ENCODE peak calls at places on chromosome 19, in five cellular contexts. U is tibial artery, L is A549, P is thoracic aorta, B is PC-9. A is an unnamed sample. For H3K4me1, the result is how much of the 10 kb centered on the place peaks cover.

GRCh38 chr19:33434886-33435705 is 61.6 kb downstream of the CEBPG start:
- DNase-seq in B (no peak), U (no peak), L (no peak), P (no peak), A (peak)

GRCh38 chr19:8510589-8511115 is 3.3 kb downstream of the ZNF414 start:
- DNase-seq in L (no peak), P (no peak), B (no peak), U (no peak), A (no peak)

GRCh38 chr19:45117167-45117594 is 24.2 kb downstream of the PPP1R37 start:
- DNase-seq in L (no peak), U (no peak), B (no peak), P (no peak), A (no peak)

GRCh38 chr19:33883869-33884519 is 87.3 kb downstream of the KCTD15 start:
- DNase-seq in P (no peak), L (no peak), U (no peak), B (no peak), A (no peak)

GRCh38 chr19:57633832-57634131 is 814 bp downstream of the ZNF211 start:
- DNase-seq in P (no peak), U (no peak), L (no peak), B (no peak), A (no peak)

GRCh38 chr19:30942636-30943035 is 406.6 kb downstream of the TSHZ3 start:
- DNase-seq in U (no peak), L (no peak), P (no peak), B (no peak), A (no peak)

GRCh38 chr19:43777163-43777700 is 3.5 kb downstream of the KCNN4 start:
- DNase-seq in B (peak), L (peak), P (no peak), U (no peak), A (no peak)

GRCh38 chr19:18278521-18279265 is 2.7 kb downstream of the JUND start:
- DNase-seq in B (no peak), L (no peak), P (no peak), U (no peak), A (no peak)

GRCh38 chr19:46976845-46977320 is 42.8 kb upstream of the NPAS1 start:
- DNase-seq in U (peak), B (peak), L (no peak), P (no peak), A (peak)

GRCh38 chr19:8475005-8475404 is 27.4 kb downstream of the PRAM1 start:
- DNase-seq in U (no peak), P (no peak), B (no peak), L (no peak), A (no peak)

GRCh38 chr19:13016628-13017305 is 21.5 kb downstream of the NFIX start:
- DNase-seq in P (no peak), U (no peak), L (no peak), B (no peak), A (peak)

GRCh38 chr19:13016245-13016627 is 21.0 kb downstream of the NFIX start:
- DNase-seq in P (no peak), U (no peak), L (no peak), B (no peak), A (peak)

GRCh38 chr19:13014921-13015280 is 19.6 kb downstream of the NFIX start:
- DNase-seq in L (no peak), U (no peak), P (no peak), B (no peak), A (no peak)

GRCh38 chr19:13014101-13014920 is 19.0 kb downstream of the NFIX start:
- DNase-seq in L (no peak), B (no peak), P (no peak), U (no peak), A (no peak)

DNA sequence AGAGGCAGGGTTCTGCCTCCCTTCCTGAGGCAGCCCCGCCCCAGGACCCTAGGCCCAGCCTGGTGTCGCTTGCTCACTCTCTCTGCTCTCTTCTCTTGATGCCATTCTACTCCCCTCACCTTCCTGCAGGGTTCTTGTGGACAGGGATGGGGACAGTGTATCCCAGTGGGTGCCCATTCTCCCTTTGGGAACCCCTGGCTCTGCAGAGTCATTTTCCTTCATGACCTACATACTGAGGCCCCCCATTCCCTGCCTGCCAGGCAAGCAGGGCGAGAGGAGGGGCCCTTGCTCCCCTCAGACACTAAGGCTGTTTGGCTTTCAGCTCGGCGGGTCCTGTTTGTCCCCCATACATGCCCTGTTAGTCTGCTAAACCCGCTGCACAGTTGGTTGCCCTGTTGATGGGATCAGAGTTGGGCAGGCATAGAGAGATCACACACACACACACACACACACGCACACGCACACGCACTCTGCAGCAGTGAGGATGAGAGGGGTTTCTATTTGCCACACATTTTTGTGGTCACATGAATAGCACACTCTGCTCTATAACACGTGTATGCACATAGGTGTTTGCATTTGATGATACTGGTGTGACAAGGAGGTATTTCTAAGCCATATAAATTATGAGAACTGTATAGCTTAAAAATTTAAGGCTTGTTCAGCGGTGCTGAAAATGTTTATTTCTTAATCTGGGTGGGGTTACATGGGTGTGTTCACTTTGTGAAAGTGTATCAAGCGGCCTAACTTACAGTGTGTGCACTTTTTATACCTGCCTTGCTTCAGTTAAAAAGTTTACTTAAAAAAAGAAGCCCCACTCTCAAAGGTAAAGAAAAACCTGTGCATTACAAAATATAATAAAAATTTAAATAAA is 20.3 kb downstream of the NFIX start:
- DNase-seq in P (no peak), U (no peak), L (no peak), B (no peak), A (no peak)
- H3K4me1 ChIP-seq in P (half or more), U (half or more), L (under half), B (under half), A (half or more)

GRCh38 chr19:1263198-1263597 is 5.9 kb upstream of the CIRBP start:
- DNase-seq in L (no peak), U (no peak), P (no peak), B (no peak), A (no peak)
- H3K4me1 ChIP-seq in L (half or more), U (half or more), P (half or more), B (half or more), A (half or more)

DNA sequence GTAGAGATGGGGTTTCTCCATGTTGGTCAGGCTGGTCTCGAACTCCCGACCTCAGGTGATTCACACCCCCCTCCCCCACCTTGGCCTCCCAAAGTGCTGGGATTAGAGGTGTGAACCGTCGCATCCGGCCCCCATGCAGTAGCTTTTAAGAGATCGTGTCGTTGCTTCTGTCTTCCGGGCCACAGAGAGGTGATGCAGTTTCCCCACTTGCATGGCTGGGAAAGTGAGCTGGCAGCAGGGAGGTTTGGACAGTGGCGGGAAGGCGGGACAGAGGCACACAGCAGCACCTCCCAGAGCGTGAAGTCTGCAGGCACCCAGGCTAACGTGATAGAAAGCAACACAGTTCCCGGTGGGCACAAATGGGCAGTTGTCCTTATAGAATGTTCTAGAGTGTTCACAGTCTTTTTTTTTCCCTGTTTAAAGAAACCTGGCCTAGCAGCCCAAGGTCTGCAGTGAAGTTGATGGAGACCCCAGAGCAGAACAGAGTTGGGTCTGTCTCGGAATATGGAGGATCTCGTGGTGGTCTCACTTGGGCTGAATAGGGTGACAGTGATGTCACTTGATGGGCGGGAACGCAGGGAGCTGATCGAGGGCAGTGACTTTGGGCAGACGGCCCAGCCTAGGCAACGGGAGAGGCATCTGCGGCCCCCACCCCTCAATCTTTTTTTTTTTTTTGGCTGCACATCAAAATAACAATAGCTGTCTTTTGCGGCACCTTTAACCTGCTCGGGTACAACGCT is 4.9 kb downstream of the UHRF1 start:
- DNase-seq in P (no peak), U (no peak), B (no peak), L (no peak), A (no peak)
- H3K4me1 ChIP-seq in P (under half), U (under half), B (under half), L (under half), A (half or more)

DNA sequence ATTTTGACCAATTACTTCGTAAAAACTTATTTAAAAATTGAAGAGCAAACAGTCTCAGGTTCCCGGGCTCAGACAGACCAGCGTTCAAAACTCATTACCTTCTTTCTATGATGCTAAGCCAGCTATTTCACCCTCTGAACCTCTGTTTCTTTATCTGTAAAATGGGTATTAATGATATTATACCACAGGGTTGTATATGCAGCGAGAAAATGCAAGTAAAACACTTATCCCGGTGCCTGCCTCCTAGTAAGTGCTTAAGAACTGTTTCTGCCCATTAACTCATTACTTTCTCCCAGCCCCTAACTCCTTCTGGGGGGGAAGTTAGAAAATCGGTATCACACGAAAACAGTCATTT is 410 bp upstream of the PAK4 start:
- DNase-seq in L (no peak), B (no peak), P (no peak), U (no peak), A (no peak)
- H3K4me1 ChIP-seq in L (half or more), B (under half), P (under half), U (under half), A (under half)

DNA sequence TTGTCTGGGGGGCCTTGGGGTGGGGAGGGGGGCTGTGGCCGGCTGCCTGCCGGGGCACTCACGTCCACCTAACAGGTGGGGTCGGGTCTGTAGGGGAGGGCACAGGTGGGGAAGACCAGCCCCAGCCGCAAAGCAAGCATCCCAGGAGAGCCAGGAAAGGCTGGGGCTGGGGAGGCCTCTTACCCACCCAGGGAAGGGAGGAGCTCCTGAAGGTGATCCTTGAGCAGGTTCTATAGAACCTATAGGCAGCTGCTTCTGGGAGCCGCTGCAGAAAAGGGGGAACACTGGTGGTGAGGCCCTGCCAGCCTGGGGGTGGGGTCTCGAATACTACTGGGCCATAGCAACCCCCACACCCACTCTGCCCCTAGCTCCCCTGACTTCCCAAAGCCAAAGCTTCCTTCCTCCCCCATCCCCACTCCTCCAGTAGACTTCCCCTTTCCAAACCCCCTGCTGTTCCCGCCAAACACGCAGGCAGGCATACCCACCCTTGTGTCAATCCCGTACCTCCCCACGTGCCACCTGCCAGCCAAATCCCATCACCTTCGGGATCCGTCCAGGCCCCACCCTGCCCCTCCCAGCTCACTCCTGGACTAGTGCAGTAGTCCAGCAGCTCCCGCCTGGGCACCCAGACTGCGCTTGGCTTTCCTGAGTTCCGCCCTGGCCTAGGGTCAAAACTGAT is 5.6 kb downstream of the KLF16 start:
- DNase-seq in P (no peak), L (no peak), B (no peak), U (no peak), A (peak)
- H3K4me1 ChIP-seq in P (half or more), L (half or more), B (under half), U (half or more), A (half or more)

GRCh38 chr19:10430505-10431253 is 10.3 kb downstream of the PDE4A start:
- DNase-seq in P (no peak), B (no peak), L (no peak), U (peak), A (peak)
- H3K4me1 ChIP-seq in P (under half), B (under half), L (under half), U (under half), A (half or more)

A was measured in left lung.